ENCODE peak calls at places on chromosomes 12 and 14, in four cellular contexts. K is Caco-2, E is fibroblast of gingiva, T is EH. O is an unnamed sample.

GRCh38 chr12:39441963-39442894 is 691 bp downstream of the KIF21A start:
- DNase-seq in T (peak; percentile 33), E (no peak), K (peak; percentile 63), O (peak; percentile 7)

GRCh38 chr14:21083565-21084325 is 13.6 kb downstream of the ARHGEF40 start:
- DNase-seq in E (no peak), K (no peak), T (no peak), O (no peak)

GRCh38 chr12:127383281-127383680 is 883.7 kb upstream of the TMEM132C start:
- DNase-seq in T (peak; percentile 14), E (peak; percentile 13), K (no peak), O (no peak)

GRCh38 chr14:69948311-69948710 is 69.1 kb downstream of the SMOC1 start:
- DNase-seq in K (no peak), E (no peak), T (no peak), O (no peak)

GRCh38 chr14:100076133-100076532 is 10.9 kb downstream of the EVL start:
- DNase-seq in T (peak; percentile 62), K (peak; percentile 41), E (peak; percentile 26), O (no peak)

GRCh38 chr12:51395283-51396230 is 4.4 kb upstream of the GALNT6 start:
- DNase-seq in K (peak; percentile 69), E (no peak), T (no peak), O (peak; percentile 58)

GRCh38 chr14:85943187-85943586 is 413.2 kb downstream of the FLRT2 start:
- DNase-seq in T (no peak), K (no peak), E (no peak), O (no peak)

GRCh38 chr12:107404981-107405380 is 280.6 kb upstream of the PWP1 start:
- DNase-seq in T (peak; percentile 40), K (peak; percentile 43), E (no peak), O (no peak)

GRCh38 chr12:30862486-30862885 is 64.1 kb upstream of the TSPAN11 start:
- DNase-seq in K (no peak), E (peak; percentile 44), T (peak; percentile 4), O (no peak)

GRCh38 chr14:21978184-21978998 is 304.8 kb upstream of the OR4E1 start:
- DNase-seq in E (no peak), K (peak; percentile 45), T (no peak), O (peak; percentile 26)